ENCODE peak calls at places on chromosomes 13 and 19, in five cellular contexts. One of them, this sample, is unnamed.
A peak's percentile ranks its signal among the peaks of the same experiment; 100 is the strongest.

GRCh38 chr13:25708268-25708667 is 336.5 kb downstream of the ATP8A2 start:
- DNase-seq in activated effector memory CD4-positive, alpha-beta T cell treated with anti-CD3 and anti-CD28 coated beads, Interleukin-2, amount 50 U/mL, for 16 hours: no peak
- DNase-seq in astrocyte of the spinal cord: no peak
- DNase-seq in EL: no peak
- DNase-seq in stimulated activated CD4-positive, alpha-beta T cell treated with anti-CD3 and anti-CD28 coated beads, Interleukin-2, amount 100 ng/mL, for 48 hours: no peak
- DNase-seq in this sample: no peak

GRCh38 chr19:3771906-3772450 is at the start of gene RAX2:
- DNase-seq in astrocyte of the spinal cord: no peak
- DNase-seq in activated effector memory CD4-positive, alpha-beta T cell treated with anti-CD3 and anti-CD28 coated beads, Interleukin-2, amount 50 U/mL, for 16 hours: no peak
- DNase-seq in EL: no peak
- DNase-seq in stimulated activated CD4-positive, alpha-beta T cell treated with anti-CD3 and anti-CD28 coated beads, Interleukin-2, amount 100 ng/mL, for 48 hours: no peak
- DNase-seq in this sample: no peak

GRCh38 chr13:82758056-82758455 is 1124.2 kb downstream of the SLITRK1 start:
- DNase-seq in stimulated activated CD4-positive, alpha-beta T cell treated with anti-CD3 and anti-CD28 coated beads, Interleukin-2, amount 100 ng/mL, for 48 hours: no peak
- DNase-seq in EL: peak; percentile 30
- DNase-seq in activated effector memory CD4-positive, alpha-beta T cell treated with anti-CD3 and anti-CD28 coated beads, Interleukin-2, amount 50 U/mL, for 16 hours: no peak
- DNase-seq in astrocyte of the spinal cord: no peak
- DNase-seq in this sample: no peak

GRCh38 chr13:110850840-110851239 is 64.0 kb downstream of the ANKRD10 start:
- DNase-seq in stimulated activated CD4-positive, alpha-beta T cell treated with anti-CD3 and anti-CD28 coated beads, Interleukin-2, amount 100 ng/mL, for 48 hours: no peak
- DNase-seq in astrocyte of the spinal cord: no peak
- DNase-seq in EL: no peak
- DNase-seq in activated effector memory CD4-positive, alpha-beta T cell treated with anti-CD3 and anti-CD28 coated beads, Interleukin-2, amount 50 U/mL, for 16 hours: no peak
- DNase-seq in this sample: no peak

GRCh38 chr13:43303040-43303729 is 279.8 kb downstream of the DNAJC15 start:
- DNase-seq in EL: peak; percentile 69
- DNase-seq in astrocyte of the spinal cord: peak; percentile 72
- DNase-seq in activated effector memory CD4-positive, alpha-beta T cell treated with anti-CD3 and anti-CD28 coated beads, Interleukin-2, amount 50 U/mL, for 16 hours: no peak
- DNase-seq in stimulated activated CD4-positive, alpha-beta T cell treated with anti-CD3 and anti-CD28 coated beads, Interleukin-2, amount 100 ng/mL, for 48 hours: no peak
- DNase-seq in this sample: peak; percentile 40

GRCh38 chr19:677201-677600 is 1.0 kb downstream of the FSTL3 start:
- DNase-seq in astrocyte of the spinal cord: peak; percentile 85
- DNase-seq in stimulated activated CD4-positive, alpha-beta T cell treated with anti-CD3 and anti-CD28 coated beads, Interleukin-2, amount 100 ng/mL, for 48 hours: no peak
- DNase-seq in EL: peak; percentile 89
- DNase-seq in activated effector memory CD4-positive, alpha-beta T cell treated with anti-CD3 and anti-CD28 coated beads, Interleukin-2, amount 50 U/mL, for 16 hours: no peak
- DNase-seq in this sample: peak; percentile 85

GRCh38 chr13:51221674-51222509 is at the start of gene FAM124A:
- DNase-seq in activated effector memory CD4-positive, alpha-beta T cell treated with anti-CD3 and anti-CD28 coated beads, Interleukin-2, amount 50 U/mL, for 16 hours: peak; percentile 73
- DNase-seq in EL: peak; percentile 42
- DNase-seq in stimulated activated CD4-positive, alpha-beta T cell treated with anti-CD3 and anti-CD28 coated beads, Interleukin-2, amount 100 ng/mL, for 48 hours: peak; percentile 64
- DNase-seq in astrocyte of the spinal cord: no peak
- DNase-seq in this sample: no peak

GRCh38 chr13:48804836-48805601 is 151.3 kb downstream of the CYSLTR2 start:
- DNase-seq in stimulated activated CD4-positive, alpha-beta T cell treated with anti-CD3 and anti-CD28 coated beads, Interleukin-2, amount 100 ng/mL, for 48 hours: no peak
- DNase-seq in astrocyte of the spinal cord: peak; percentile 78
- DNase-seq in EL: peak; percentile 26
- DNase-seq in activated effector memory CD4-positive, alpha-beta T cell treated with anti-CD3 and anti-CD28 coated beads, Interleukin-2, amount 50 U/mL, for 16 hours: no peak
- DNase-seq in this sample: no peak

GRCh38 chr13:45339867-45340266 is 1.1 kb downstream of the TPT1 start:
- DNase-seq in stimulated activated CD4-positive, alpha-beta T cell treated with anti-CD3 and anti-CD28 coated beads, Interleukin-2, amount 100 ng/mL, for 48 hours: peak; percentile 38
- DNase-seq in astrocyte of the spinal cord: no peak
- DNase-seq in EL: no peak
- DNase-seq in activated effector memory CD4-positive, alpha-beta T cell treated with anti-CD3 and anti-CD28 coated beads, Interleukin-2, amount 50 U/mL, for 16 hours: peak; percentile 80
- DNase-seq in this sample: no peak

GRCh38 chr19:35545855-35546381 is 492 bp downstream of the TMEM147 start:
- DNase-seq in EL: peak; percentile 43
- DNase-seq in activated effector memory CD4-positive, alpha-beta T cell treated with anti-CD3 and anti-CD28 coated beads, Interleukin-2, amount 50 U/mL, for 16 hours: peak; percentile 84
- DNase-seq in astrocyte of the spinal cord: no peak
- DNase-seq in stimulated activated CD4-positive, alpha-beta T cell treated with anti-CD3 and anti-CD28 coated beads, Interleukin-2, amount 100 ng/mL, for 48 hours: peak; percentile 60
- DNase-seq in this sample: no peak

GRCh38 chr13:27482996-27483395 is 32.6 kb upstream of the MTIF3 start:
- DNase-seq in astrocyte of the spinal cord: no peak
- DNase-seq in stimulated activated CD4-positive, alpha-beta T cell treated with anti-CD3 and anti-CD28 coated beads, Interleukin-2, amount 100 ng/mL, for 48 hours: no peak
- DNase-seq in activated effector memory CD4-positive, alpha-beta T cell treated with anti-CD3 and anti-CD28 coated beads, Interleukin-2, amount 50 U/mL, for 16 hours: no peak
- DNase-seq in EL: no peak
- DNase-seq in this sample: no peak

GRCh38 chr13:29845440-29846056 is 4.9 kb downstream of the UBL3 start:
- DNase-seq in stimulated activated CD4-positive, alpha-beta T cell treated with anti-CD3 and anti-CD28 coated beads, Interleukin-2, amount 100 ng/mL, for 48 hours: no peak
- DNase-seq in astrocyte of the spinal cord: peak; percentile 54
- DNase-seq in activated effector memory CD4-positive, alpha-beta T cell treated with anti-CD3 and anti-CD28 coated beads, Interleukin-2, amount 50 U/mL, for 16 hours: no peak
- DNase-seq in EL: no peak
- DNase-seq in this sample: no peak

GRCh38 chr19:48424694-48425219 is 21.0 kb upstream of the GRWD1 start:
- DNase-seq in activated effector memory CD4-positive, alpha-beta T cell treated with anti-CD3 and anti-CD28 coated beads, Interleukin-2, amount 50 U/mL, for 16 hours: no peak
- DNase-seq in astrocyte of the spinal cord: peak; percentile 67
- DNase-seq in stimulated activated CD4-positive, alpha-beta T cell treated with anti-CD3 and anti-CD28 coated beads, Interleukin-2, amount 100 ng/mL, for 48 hours: no peak
- DNase-seq in EL: peak; percentile 77
- DNase-seq in this sample: no peak

GRCh38 chr13:58955546-58956385 is 1208.0 kb downstream of the DIAPH3 start:
- DNase-seq in astrocyte of the spinal cord: no peak
- DNase-seq in EL: no peak
- DNase-seq in activated effector memory CD4-positive, alpha-beta T cell treated with anti-CD3 and anti-CD28 coated beads, Interleukin-2, amount 50 U/mL, for 16 hours: no peak
- DNase-seq in stimulated activated CD4-positive, alpha-beta T cell treated with anti-CD3 and anti-CD28 coated beads, Interleukin-2, amount 100 ng/mL, for 48 hours: no peak
- DNase-seq in this sample: no peak

GRCh38 chr19:17530586-17530985 is 19.1 kb downstream of the PGLS start:
- DNase-seq in activated effector memory CD4-positive, alpha-beta T cell treated with anti-CD3 and anti-CD28 coated beads, Interleukin-2, amount 50 U/mL, for 16 hours: no peak
- DNase-seq in EL: peak; percentile 21
- DNase-seq in stimulated activated CD4-positive, alpha-beta T cell treated with anti-CD3 and anti-CD28 coated beads, Interleukin-2, amount 100 ng/mL, for 48 hours: no peak
- DNase-seq in astrocyte of the spinal cord: no peak
- DNase-seq in this sample: no peak

GRCh38 chr19:11483176-11484111 is 2.6 kb upstream of the ELAVL3 start:
- DNase-seq in activated effector memory CD4-positive, alpha-beta T cell treated with anti-CD3 and anti-CD28 coated beads, Interleukin-2, amount 50 U/mL, for 16 hours: no peak
- DNase-seq in stimulated activated CD4-positive, alpha-beta T cell treated with anti-CD3 and anti-CD28 coated beads, Interleukin-2, amount 100 ng/mL, for 48 hours: no peak
- DNase-seq in EL: no peak
- DNase-seq in astrocyte of the spinal cord: no peak
- DNase-seq in this sample: no peak

GRCh38 chr13:61370520-61370919 is 45.1 kb downstream of the PCDH20 start:
- DNase-seq in activated effector memory CD4-positive, alpha-beta T cell treated with anti-CD3 and anti-CD28 coated beads, Interleukin-2, amount 50 U/mL, for 16 hours: no peak
- DNase-seq in stimulated activated CD4-positive, alpha-beta T cell treated with anti-CD3 and anti-CD28 coated beads, Interleukin-2, amount 100 ng/mL, for 48 hours: no peak
- DNase-seq in astrocyte of the spinal cord: peak; percentile 2
- DNase-seq in EL: no peak
- DNase-seq in this sample: no peak

GRCh38 chr19:1168877-1169791 is 4.9 kb downstream of the SBNO2 start:
- DNase-seq in astrocyte of the spinal cord: peak; percentile 54
- DNase-seq in EL: peak; percentile 92
- DNase-seq in activated effector memory CD4-positive, alpha-beta T cell treated with anti-CD3 and anti-CD28 coated beads, Interleukin-2, amount 50 U/mL, for 16 hours: no peak
- DNase-seq in stimulated activated CD4-positive, alpha-beta T cell treated with anti-CD3 and anti-CD28 coated beads, Interleukin-2, amount 100 ng/mL, for 48 hours: no peak
- DNase-seq in this sample: peak; percentile 69

GRCh38 chr19:39408392-39409206 is 2.0 kb downstream of the ZFP36 start:
- DNase-seq in activated effector memory CD4-positive, alpha-beta T cell treated with anti-CD3 and anti-CD28 coated beads, Interleukin-2, amount 50 U/mL, for 16 hours: peak; percentile 77
- DNase-seq in EL: peak; percentile 58
- DNase-seq in astrocyte of the spinal cord: peak; percentile 56
- DNase-seq in stimulated activated CD4-positive, alpha-beta T cell treated with anti-CD3 and anti-CD28 coated beads, Interleukin-2, amount 100 ng/mL, for 48 hours: no peak
- DNase-seq in this sample: no peak

GRCh38 chr13:98433654-98434053 is 143.3 kb downstream of the STK24 start:
- DNase-seq in stimulated activated CD4-positive, alpha-beta T cell treated with anti-CD3 and anti-CD28 coated beads, Interleukin-2, amount 100 ng/mL, for 48 hours: no peak
- DNase-seq in astrocyte of the spinal cord: no peak
- DNase-seq in activated effector memory CD4-positive, alpha-beta T cell treated with anti-CD3 and anti-CD28 coated beads, Interleukin-2, amount 50 U/mL, for 16 hours: no peak
- DNase-seq in EL: no peak
- DNase-seq in this sample: no peak

GRCh38 chr13:44648392-44649117 is 72.4 kb upstream of the TSC22D1 start:
- DNase-seq in activated effector memory CD4-positive, alpha-beta T cell treated with anti-CD3 and anti-CD28 coated beads, Interleukin-2, amount 50 U/mL, for 16 hours: no peak
- DNase-seq in stimulated activated CD4-positive, alpha-beta T cell treated with anti-CD3 and anti-CD28 coated beads, Interleukin-2, amount 100 ng/mL, for 48 hours: no peak
- DNase-seq in astrocyte of the spinal cord: no peak
- DNase-seq in EL: no peak
- DNase-seq in this sample: no peak